ENCODE peak calls at places on chromosomes 13 and 19, in ten cellular contexts. One of them, this sample, is unnamed.

GRCh38 chr13:97257228-97257755 is 35.2 kb downstream of the MBNL2 start:
- DNase-seq in GM10248: no peak
- DNase-seq in WTC11: no peak
- DNase-seq in H9: no peak
- DNase-seq in neural crest cell: no peak
- DNase-seq in MCF 10A: peak
- DNase-seq in type B pancreatic cell: no peak
- DNase-seq in colonic mucosa: no peak
- DNase-seq in CD4-positive, alpha-beta T cell: no peak
- DNase-seq in GM12865: no peak
- DNase-seq in this sample: no peak

GRCh38 chr13:92842145-92842544 is 384.5 kb upstream of the GPC6 start:
- DNase-seq in GM10248: no peak
- DNase-seq in WTC11: no peak
- DNase-seq in H9: no peak
- DNase-seq in neural crest cell: no peak
- DNase-seq in MCF 10A: peak
- DNase-seq in type B pancreatic cell: no peak
- DNase-seq in colonic mucosa: no peak
- DNase-seq in CD4-positive, alpha-beta T cell: no peak
- DNase-seq in GM12865: no peak
- DNase-seq in this sample: no peak

GRCh38 chr19:12868540-12869112 is 12.6 kb downstream of the DNASE2 start:
- DNase-seq in GM10248: no peak
- DNase-seq in WTC11: peak
- DNase-seq in H9: peak
- DNase-seq in neural crest cell: no peak
- DNase-seq in MCF 10A: peak
- DNase-seq in type B pancreatic cell: no peak
- DNase-seq in colonic mucosa: no peak
- DNase-seq in CD4-positive, alpha-beta T cell: no peak
- DNase-seq in GM12865: peak
- DNase-seq in this sample: no peak

GRCh38 chr19:2394669-2395292 is 32.6 kb downstream of the TIMM13 start:
- DNase-seq in GM10248: peak
- DNase-seq in WTC11: no peak
- DNase-seq in H9: no peak
- DNase-seq in neural crest cell: no peak
- DNase-seq in MCF 10A: no peak
- DNase-seq in type B pancreatic cell: no peak
- DNase-seq in colonic mucosa: peak
- DNase-seq in CD4-positive, alpha-beta T cell: no peak
- DNase-seq in GM12865: peak
- DNase-seq in this sample: peak

GRCh38 chr19:55383279-55383788 is 758 bp downstream of the TMEM238 start:
- DNase-seq in GM10248: no peak
- DNase-seq in WTC11: no peak
- DNase-seq in H9: no peak
- DNase-seq in neural crest cell: no peak
- DNase-seq in MCF 10A: no peak
- DNase-seq in type B pancreatic cell: no peak
- DNase-seq in colonic mucosa: peak
- DNase-seq in CD4-positive, alpha-beta T cell: no peak
- DNase-seq in GM12865: peak
- DNase-seq in this sample: peak

GRCh38 chr13:27791146-27791900 is 960 bp upstream of the GSX1 start:
- DNase-seq in GM10248: no peak
- DNase-seq in WTC11: no peak
- DNase-seq in H9: no peak
- DNase-seq in neural crest cell: no peak
- DNase-seq in MCF 10A: no peak
- DNase-seq in type B pancreatic cell: no peak
- DNase-seq in colonic mucosa: no peak
- DNase-seq in CD4-positive, alpha-beta T cell: no peak
- DNase-seq in GM12865: no peak
- DNase-seq in this sample: no peak

GRCh38 chr19:11505504-11506100 is at the start of gene ZNF653:
- DNase-seq in GM10248: peak
- DNase-seq in WTC11: peak
- DNase-seq in H9: peak
- DNase-seq in neural crest cell: peak
- DNase-seq in MCF 10A: peak
- DNase-seq in type B pancreatic cell: peak
- DNase-seq in colonic mucosa: peak
- DNase-seq in CD4-positive, alpha-beta T cell: peak
- DNase-seq in GM12865: peak
- DNase-seq in this sample: peak

GRCh38 chr19:41575998-41576397 is at the start of gene CEACAM21:
- DNase-seq in GM10248: peak
- DNase-seq in WTC11: no peak
- DNase-seq in H9: no peak
- DNase-seq in neural crest cell: no peak
- DNase-seq in MCF 10A: no peak
- DNase-seq in type B pancreatic cell: no peak
- DNase-seq in colonic mucosa: peak
- DNase-seq in CD4-positive, alpha-beta T cell: peak
- DNase-seq in GM12865: peak
- DNase-seq in this sample: peak

GRCh38 chr19:1172353-1173159 is 1.5 kb downstream of the SBNO2 start:
- DNase-seq in GM10248: no peak
- DNase-seq in WTC11: peak
- DNase-seq in H9: no peak
- DNase-seq in neural crest cell: no peak
- DNase-seq in MCF 10A: peak
- DNase-seq in type B pancreatic cell: no peak
- DNase-seq in colonic mucosa: peak
- DNase-seq in CD4-positive, alpha-beta T cell: no peak
- DNase-seq in GM12865: no peak
- DNase-seq in this sample: peak

GRCh38 chr13:80571346-80572307 is 230.7 kb upstream of the SPRY2 start:
- DNase-seq in GM10248: no peak
- DNase-seq in WTC11: no peak
- DNase-seq in H9: no peak
- DNase-seq in neural crest cell: no peak
- DNase-seq in MCF 10A: no peak
- DNase-seq in type B pancreatic cell: no peak
- DNase-seq in colonic mucosa: no peak
- DNase-seq in CD4-positive, alpha-beta T cell: no peak
- DNase-seq in GM12865: no peak
- DNase-seq in this sample: no peak

GRCh38 chr19:17579523-17580244 is 24.2 kb downstream of the COLGALT1 start:
- DNase-seq in GM10248: peak
- DNase-seq in WTC11: peak
- DNase-seq in H9: peak
- DNase-seq in neural crest cell: peak
- DNase-seq in MCF 10A: peak
- DNase-seq in type B pancreatic cell: no peak
- DNase-seq in colonic mucosa: peak
- DNase-seq in CD4-positive, alpha-beta T cell: no peak
- DNase-seq in GM12865: peak
- DNase-seq in this sample: peak

GRCh38 chr13:97222934-97223710 is 989 bp downstream of the MBNL2 start:
- DNase-seq in GM10248: no peak
- DNase-seq in WTC11: no peak
- DNase-seq in H9: no peak
- DNase-seq in neural crest cell: no peak
- DNase-seq in MCF 10A: no peak
- DNase-seq in type B pancreatic cell: no peak
- DNase-seq in colonic mucosa: no peak
- DNase-seq in CD4-positive, alpha-beta T cell: no peak
- DNase-seq in GM12865: peak
- DNase-seq in this sample: no peak

GRCh38 chr19:53394522-53394973 is 401 bp upstream of the ZNF765 start:
- DNase-seq in GM10248: peak
- DNase-seq in WTC11: peak
- DNase-seq in H9: peak
- DNase-seq in neural crest cell: no peak
- DNase-seq in MCF 10A: no peak
- DNase-seq in type B pancreatic cell: no peak
- DNase-seq in colonic mucosa: no peak
- DNase-seq in CD4-positive, alpha-beta T cell: no peak
- DNase-seq in GM12865: peak
- DNase-seq in this sample: peak

DNA sequence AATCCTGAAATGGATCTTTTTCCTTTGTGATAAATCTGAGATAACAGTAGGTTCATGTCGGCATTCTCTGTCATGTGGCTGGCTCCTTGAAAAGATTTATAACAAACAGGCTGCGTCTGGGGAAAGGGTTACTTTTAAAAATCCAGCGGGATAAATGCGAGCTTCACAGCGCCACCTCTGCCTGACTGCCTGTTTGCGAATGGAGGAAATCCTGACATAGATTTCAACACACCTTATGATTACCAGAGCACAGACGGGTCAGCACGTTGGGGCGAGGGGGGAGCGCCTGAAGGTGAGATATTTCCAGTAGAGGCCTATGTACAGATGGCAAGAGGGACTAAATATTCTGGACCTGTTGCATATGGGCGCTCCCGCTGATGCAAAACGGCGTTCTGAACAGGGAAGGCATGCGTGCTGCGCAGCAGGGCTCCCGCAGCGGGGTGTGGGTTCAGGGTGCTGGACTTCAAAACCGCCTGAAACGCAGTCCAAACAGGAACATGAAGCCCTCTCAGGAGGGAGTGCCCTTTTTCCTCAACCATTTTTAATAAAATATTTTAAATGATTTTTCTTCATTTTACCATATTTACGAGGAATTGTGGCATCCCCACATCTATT is 445.3 kb upstream of the SGCG start:
- DNase-seq in GM10248: no peak
- DNase-seq in WTC11: no peak
- DNase-seq in H9: peak
- DNase-seq in neural crest cell: no peak
- DNase-seq in MCF 10A: no peak
- DNase-seq in type B pancreatic cell: no peak
- DNase-seq in colonic mucosa: no peak
- DNase-seq in CD4-positive, alpha-beta T cell: no peak
- DNase-seq in GM12865: no peak
- DNase-seq in this sample: no peak
- TF ChIP-seq CTCF in GM10248: no peak
- TF ChIP-seq CTCF in WTC11: no peak
- TF ChIP-seq CTCF in H9: peak
- TF ChIP-seq CTCF in neural crest cell: no peak
- TF ChIP-seq CTCF in MCF 10A: no peak
- TF ChIP-seq CTCF in type B pancreatic cell: no peak
- TF ChIP-seq CTCF in colonic mucosa: no peak
- TF ChIP-seq CTCF in CD4-positive, alpha-beta T cell: no peak
- TF ChIP-seq CTCF in GM12865: no peak
- TF ChIP-seq CTCF in this sample: no peak

GRCh38 chr13:104198811-104199210 is 1132.6 kb upstream of the SLC10A2 start:
- DNase-seq in GM10248: no peak
- DNase-seq in WTC11: no peak
- DNase-seq in H9: no peak
- DNase-seq in neural crest cell: no peak
- DNase-seq in MCF 10A: no peak
- DNase-seq in type B pancreatic cell: no peak
- DNase-seq in colonic mucosa: no peak
- DNase-seq in CD4-positive, alpha-beta T cell: no peak
- DNase-seq in GM12865: no peak
- DNase-seq in this sample: no peak

GRCh38 chr13:104206450-104207044 is 1140.3 kb upstream of the SLC10A2 start:
- DNase-seq in GM10248: no peak
- DNase-seq in WTC11: no peak
- DNase-seq in H9: no peak
- DNase-seq in neural crest cell: no peak
- DNase-seq in MCF 10A: no peak
- DNase-seq in type B pancreatic cell: no peak
- DNase-seq in colonic mucosa: no peak
- DNase-seq in CD4-positive, alpha-beta T cell: no peak
- DNase-seq in GM12865: no peak
- DNase-seq in this sample: no peak

DNA sequence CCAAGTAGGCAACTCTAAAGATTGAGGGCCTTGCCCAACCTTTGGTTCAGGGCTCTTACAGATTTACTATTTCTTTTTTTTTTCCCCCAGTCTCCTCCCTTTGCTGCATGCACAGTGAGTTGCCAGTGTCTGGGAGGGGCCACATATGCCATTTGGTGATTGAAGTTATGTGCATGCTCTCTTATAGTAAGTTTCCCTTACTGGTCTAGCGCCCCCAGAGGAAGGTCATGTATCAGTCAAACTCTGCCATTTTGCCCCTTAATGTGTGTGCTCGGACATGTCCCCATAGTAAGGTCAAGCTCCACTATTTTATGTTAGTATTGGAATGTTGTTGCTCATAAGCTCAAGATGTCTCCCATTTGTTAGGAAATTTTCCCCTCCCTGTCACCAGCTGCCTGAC is 1138.0 kb upstream of the SLC10A2 start:
- DNase-seq in GM10248: no peak
- DNase-seq in WTC11: no peak
- DNase-seq in H9: no peak
- DNase-seq in neural crest cell: no peak
- DNase-seq in MCF 10A: no peak
- DNase-seq in type B pancreatic cell: no peak
- DNase-seq in colonic mucosa: no peak
- DNase-seq in CD4-positive, alpha-beta T cell: no peak
- DNase-seq in GM12865: peak
- DNase-seq in this sample: no peak
- TF ChIP-seq CTCF in GM10248: no peak
- TF ChIP-seq CTCF in WTC11: no peak
- TF ChIP-seq CTCF in H9: peak
- TF ChIP-seq CTCF in neural crest cell: no peak
- TF ChIP-seq CTCF in MCF 10A: no peak
- TF ChIP-seq CTCF in type B pancreatic cell: no peak
- TF ChIP-seq CTCF in colonic mucosa: no peak
- TF ChIP-seq CTCF in CD4-positive, alpha-beta T cell: no peak
- TF ChIP-seq CTCF in GM12865: peak
- TF ChIP-seq CTCF in this sample: no peak

DNA sequence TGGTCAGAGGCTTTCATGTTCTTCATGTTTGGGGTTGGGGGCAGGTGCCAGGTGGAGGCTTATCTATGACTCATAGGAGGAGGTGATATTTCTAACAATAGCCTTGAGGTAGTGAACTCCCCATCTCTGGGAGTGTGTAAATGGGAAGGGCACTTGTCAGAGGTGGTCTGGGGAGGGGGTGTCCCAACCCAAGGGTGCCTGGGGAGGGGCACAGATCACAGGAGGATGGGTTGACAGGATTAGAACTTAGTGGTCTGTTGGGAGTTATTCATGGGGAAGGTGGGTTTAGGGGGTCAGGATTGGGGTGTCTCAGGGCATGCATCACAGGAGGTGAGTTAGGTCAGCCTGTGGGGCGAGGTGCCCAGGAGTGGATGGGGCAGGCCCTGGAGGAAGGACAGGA is 1.6 kb downstream of the ACTL9 start:
- DNase-seq in GM10248: no peak
- DNase-seq in WTC11: no peak
- DNase-seq in H9: no peak
- DNase-seq in neural crest cell: no peak
- DNase-seq in MCF 10A: no peak
- DNase-seq in type B pancreatic cell: no peak
- DNase-seq in colonic mucosa: no peak
- DNase-seq in CD4-positive, alpha-beta T cell: no peak
- DNase-seq in GM12865: no peak
- DNase-seq in this sample: no peak
- TF ChIP-seq CTCF in GM10248: no peak
- TF ChIP-seq CTCF in WTC11: no peak
- TF ChIP-seq CTCF in H9: no peak
- TF ChIP-seq CTCF in neural crest cell: no peak
- TF ChIP-seq CTCF in MCF 10A: no peak
- TF ChIP-seq CTCF in type B pancreatic cell: no peak
- TF ChIP-seq CTCF in colonic mucosa: no peak
- TF ChIP-seq CTCF in CD4-positive, alpha-beta T cell: no peak
- TF ChIP-seq CTCF in GM12865: no peak
- TF ChIP-seq CTCF in this sample: no peak

GRCh38 chr13:71320452-71320851 is 546.6 kb downstream of the DACH1 start:
- DNase-seq in GM10248: peak
- DNase-seq in WTC11: peak
- DNase-seq in H9: no peak
- DNase-seq in neural crest cell: no peak
- DNase-seq in MCF 10A: peak
- DNase-seq in type B pancreatic cell: no peak
- DNase-seq in colonic mucosa: peak
- DNase-seq in CD4-positive, alpha-beta T cell: no peak
- DNase-seq in GM12865: peak
- DNase-seq in this sample: no peak
- TF ChIP-seq CTCF in GM10248: peak
- TF ChIP-seq CTCF in WTC11: peak
- TF ChIP-seq CTCF in H9: peak
- TF ChIP-seq CTCF in neural crest cell: peak
- TF ChIP-seq CTCF in MCF 10A: peak
- TF ChIP-seq CTCF in type B pancreatic cell: peak
- TF ChIP-seq CTCF in colonic mucosa: peak
- TF ChIP-seq CTCF in CD4-positive, alpha-beta T cell: no peak
- TF ChIP-seq CTCF in GM12865: peak
- TF ChIP-seq CTCF in this sample: peak

This sample was measured in transverse colon.